ENCODE peak calls at places on chromosomes 2 and 18, in six cellular contexts. I, N, T, B, A and P are unnamed samples. For H3K4me1, the result is how much of the 10 kb centered on the place peaks cover.

GRCh38 chr18:48106976-48107781 is 176.7 kb upstream of the SMAD2 start:
- DNase-seq in T (peak), N (peak), A (no peak), B (no peak), I (no peak), P (no peak)

GRCh38 chr2:240893363-240893828 is 2.6 kb downstream of the MAB21L4 start:
- DNase-seq in I (no peak), N (peak), T (peak), B (no peak), A (peak), P (peak)

GRCh38 chr2:229422005-229422404 is 150.9 kb upstream of the PID1 start:
- DNase-seq in I (no peak), A (no peak), B (no peak), N (no peak), T (no peak), P (no peak)

GRCh38 chr2:30164131-30164925 is 17.5 kb downstream of the YPEL5 start:
- DNase-seq in B (no peak), A (no peak), N (peak), T (peak), I (no peak), P (no peak)

GRCh38 chr2:1884933-1885580 is 140.7 kb upstream of the PXDN start:
- DNase-seq in N (no peak), A (no peak), I (no peak), T (no peak), B (no peak), P (peak)

GRCh38 chr18:9627642-9628041 is 13.3 kb upstream of the PPP4R1 start:
- DNase-seq in I (no peak), A (no peak), T (no peak), B (no peak), N (peak), P (no peak)

GRCh38 chr18:78786776-78787175 is 192.8 kb upstream of the SALL3 start:
- DNase-seq in I (no peak), N (no peak), T (no peak), B (no peak), A (no peak), P (no peak)

GRCh38 chr2:6757215-6757614 is 108.5 kb downstream of the CMPK2 start:
- DNase-seq in N (no peak), T (no peak), I (no peak), B (no peak), A (no peak), P (no peak)

GRCh38 chr2:200788129-200788718 is 23.5 kb upstream of the BZW1 start:
- DNase-seq in T (no peak), B (no peak), A (no peak), I (no peak), N (peak), P (no peak)

GRCh38 chr18:32470136-32470712 is 458 bp downstream of the GAREM1 start:
- DNase-seq in A (peak), I (peak), N (peak), T (peak), B (peak), P (no peak)

GRCh38 chr2:86675104-86675503 is 45.0 kb upstream of the RMND5A start:
- DNase-seq in B (no peak), N (no peak), A (no peak), T (no peak), I (no peak), P (no peak)

GRCh38 chr2:237194081-237194480 is 108.4 kb downstream of the COPS8 start:
- DNase-seq in T (no peak), I (no peak), B (no peak), A (no peak), N (no peak), P (no peak)

GRCh38 chr2:151638188-151638933 is 95.9 kb downstream of the NEB start:
- DNase-seq in A (no peak), T (no peak), I (no peak), N (peak), B (no peak), P (no peak)

GRCh38 chr18:31684279-31685096 is at the start of gene B4GALT6:
- DNase-seq in N (peak), I (no peak), B (peak), T (peak), A (peak), P (no peak)

GRCh38 chr2:42918671-42919335 is 126.4 kb upstream of the HAAO start:
- DNase-seq in A (no peak), I (no peak), B (no peak), T (no peak), N (peak), P (no peak)

GRCh38 chr2:84243788-84244627 is 215.1 kb downstream of the SUCLG1 start:
- DNase-seq in B (no peak), I (no peak), T (no peak), A (no peak), N (no peak), P (no peak)

GRCh38 chr2:164675698-164676097 is 54.4 kb upstream of the GRB14 start:
- DNase-seq in I (no peak), T (no peak), B (no peak), A (no peak), N (no peak), P (no peak)

DNA sequence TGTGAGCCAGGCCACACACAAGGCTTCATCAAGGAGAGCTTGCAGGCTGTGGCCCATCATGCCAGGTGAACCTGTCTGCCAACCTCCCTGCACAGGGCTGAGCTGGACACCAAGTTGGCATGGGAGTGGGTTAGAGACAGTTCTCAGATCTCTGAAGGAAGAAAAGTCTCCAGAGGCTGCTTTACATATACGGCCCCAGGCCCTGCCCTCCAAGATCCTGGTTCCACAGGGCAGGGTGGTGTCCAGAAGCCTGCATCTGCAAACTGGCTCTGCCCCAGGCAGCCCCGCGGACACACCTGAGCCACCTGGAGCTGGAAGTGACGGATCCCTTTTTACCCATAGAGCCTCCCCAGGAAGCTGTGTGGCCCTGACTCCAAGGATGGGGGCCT is 24.2 kb upstream of the HES6 start:
- DNase-seq in N (no peak), A (no peak), I (no peak), B (no peak), T (no peak), P (no peak)
- H3K4me1 ChIP-seq in N (under half), A (under half), I (under half), B (under half), T (under half), P (under half)

GRCh38 chr2:145543856-145544255 is 1023.9 kb upstream of the ZEB2 start:
- DNase-seq in A (no peak), B (no peak), N (no peak), I (no peak), T (no peak), P (no peak)
- H3K4me3 ChIP-seq in A (no peak), B (no peak), N (no peak), I (no peak), T (no peak), P (no peak)

DNA sequence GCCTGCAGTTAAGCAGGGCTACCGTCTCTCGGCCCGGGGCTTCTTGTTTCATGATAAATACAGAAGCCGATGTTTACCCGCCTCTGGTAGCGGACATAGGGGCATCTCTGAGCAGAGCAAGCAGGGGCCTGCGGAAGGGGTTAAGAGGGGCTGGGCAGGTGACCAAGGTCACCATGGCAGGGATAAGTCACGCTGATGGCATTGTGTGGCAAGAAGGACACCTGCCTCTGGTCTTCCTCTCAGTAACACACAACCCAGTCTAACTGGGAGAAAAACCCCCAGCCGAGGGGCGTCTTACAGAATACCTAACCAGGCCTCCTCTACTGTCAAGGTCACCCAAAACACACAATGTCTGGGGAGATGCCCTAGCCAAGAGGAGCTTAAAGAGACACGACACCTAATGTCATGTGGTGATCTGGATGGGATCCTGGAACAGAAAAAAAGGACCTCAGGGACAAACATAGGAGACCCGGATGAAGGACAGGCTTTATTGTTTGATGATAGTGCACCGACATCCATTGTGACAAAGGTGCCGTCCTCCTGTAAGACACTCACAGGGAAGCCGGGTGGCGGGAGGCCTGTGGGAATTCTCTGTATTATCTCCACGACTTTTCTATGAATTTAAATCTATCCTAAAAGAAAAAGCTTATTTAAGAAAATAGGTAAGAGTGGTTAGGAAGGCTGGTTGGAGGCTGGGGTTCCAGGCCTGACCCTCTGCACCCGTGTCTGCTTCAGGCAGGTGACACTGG is 24.8 kb downstream of the SH3BP4 start:
- DNase-seq in T (no peak), N (no peak), I (no peak), B (no peak), A (no peak), P (no peak)
- H3K4me1 ChIP-seq in T (under half), N (half or more), I (under half), B (under half), A (under half), P (half or more)

GRCh38 chr18:55780591-55781071 is 192.6 kb upstream of the TCF4 start:
- DNase-seq in B (no peak), N (peak), I (no peak), T (no peak), A (no peak), P (no peak)
- H3K4me3 ChIP-seq in B (peak), N (peak), I (peak), T (peak), A (peak), P (no peak)

DNA sequence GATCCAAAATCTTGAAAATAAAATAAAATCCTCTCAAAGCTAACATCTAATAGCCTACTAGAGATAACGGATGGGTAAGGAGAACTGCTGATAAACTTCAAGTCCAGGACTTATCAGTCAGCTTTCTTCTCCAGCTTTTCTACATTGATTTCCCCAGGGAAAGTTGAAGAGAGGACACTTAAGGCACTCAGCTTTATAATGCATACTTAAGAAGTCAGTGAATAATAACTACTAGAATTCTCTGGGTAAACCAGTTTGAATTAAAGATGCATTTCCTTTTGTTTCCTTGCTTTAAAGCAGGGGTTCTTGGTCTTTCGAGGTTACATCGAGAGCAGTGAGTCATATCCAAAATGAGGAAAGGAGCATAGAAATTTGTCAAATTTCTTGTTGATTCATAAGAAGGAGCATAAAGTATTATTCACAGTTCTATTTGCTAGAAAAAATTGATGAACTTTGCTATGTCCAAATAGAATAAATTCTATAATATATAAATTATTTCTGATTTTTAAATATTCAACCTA is 43.1 kb upstream of the ITPRID2 start:
- DNase-seq in N (peak), T (no peak), A (no peak), B (no peak), I (no peak), P (no peak)
- H3K4me1 ChIP-seq in N (under half), T (under half), A (under half), B (under half), I (under half), P (under half)

GRCh38 chr2:216081487-216082387 is at the start of the genes PECR and TMEM169:
- DNase-seq in N (peak), B (peak), A (peak), T (peak), I (peak), P (peak)

GRCh38 chr2:216082805-216083204 is 1.1 kb downstream of the TMEM169 start:
- DNase-seq in B (no peak), N (no peak), A (peak), I (no peak), T (peak), P (no peak)

GRCh38 chr2:216081012-216081411 is 597 bp downstream of the PECR start:
- DNase-seq in N (no peak), B (no peak), T (no peak), I (no peak), A (no peak), P (no peak)

GRCh38 chr2:216082388-216082733 is 642 bp downstream of the TMEM169 start:
- DNase-seq in N (no peak), A (no peak), T (no peak), I (no peak), B (no peak), P (no peak)

GRCh38 chr2:216083464-216084279 is 2.0 kb downstream of the TMEM169 start:
- DNase-seq in A (peak), T (peak), I (no peak), N (peak), B (peak), P (peak)
- H3K4me3 ChIP-seq in A (peak), T (no peak), I (no peak), N (no peak), B (peak), P (no peak)

GRCh38 chr2:239266436-239266770 is 134.4 kb downstream of the HDAC4 start:
- DNase-seq in I (no peak), A (no peak), N (no peak), T (no peak), B (no peak), P (no peak)

GRCh38 chr2:239266779-239267410 is 133.9 kb downstream of the HDAC4 start:
- DNase-seq in N (no peak), B (no peak), I (no peak), A (no peak), T (no peak), P (no peak)

GRCh38 chr2:239264838-239265651 is 135.8 kb downstream of the HDAC4 start:
- DNase-seq in N (peak), A (no peak), I (no peak), T (no peak), B (no peak), P (peak)

GRCh38 chr2:239267411-239267941 is 133.3 kb downstream of the HDAC4 start:
- DNase-seq in B (no peak), I (no peak), T (no peak), A (peak), N (peak), P (peak)

GRCh38 chr2:239265681-239266435 is 135.0 kb downstream of the HDAC4 start:
- DNase-seq in A (no peak), N (no peak), I (no peak), T (no peak), B (no peak), P (peak)
- H3K4me1 ChIP-seq in A (under half), N (under half), I (under half), T (under half), B (under half), P (under half)

DNA sequence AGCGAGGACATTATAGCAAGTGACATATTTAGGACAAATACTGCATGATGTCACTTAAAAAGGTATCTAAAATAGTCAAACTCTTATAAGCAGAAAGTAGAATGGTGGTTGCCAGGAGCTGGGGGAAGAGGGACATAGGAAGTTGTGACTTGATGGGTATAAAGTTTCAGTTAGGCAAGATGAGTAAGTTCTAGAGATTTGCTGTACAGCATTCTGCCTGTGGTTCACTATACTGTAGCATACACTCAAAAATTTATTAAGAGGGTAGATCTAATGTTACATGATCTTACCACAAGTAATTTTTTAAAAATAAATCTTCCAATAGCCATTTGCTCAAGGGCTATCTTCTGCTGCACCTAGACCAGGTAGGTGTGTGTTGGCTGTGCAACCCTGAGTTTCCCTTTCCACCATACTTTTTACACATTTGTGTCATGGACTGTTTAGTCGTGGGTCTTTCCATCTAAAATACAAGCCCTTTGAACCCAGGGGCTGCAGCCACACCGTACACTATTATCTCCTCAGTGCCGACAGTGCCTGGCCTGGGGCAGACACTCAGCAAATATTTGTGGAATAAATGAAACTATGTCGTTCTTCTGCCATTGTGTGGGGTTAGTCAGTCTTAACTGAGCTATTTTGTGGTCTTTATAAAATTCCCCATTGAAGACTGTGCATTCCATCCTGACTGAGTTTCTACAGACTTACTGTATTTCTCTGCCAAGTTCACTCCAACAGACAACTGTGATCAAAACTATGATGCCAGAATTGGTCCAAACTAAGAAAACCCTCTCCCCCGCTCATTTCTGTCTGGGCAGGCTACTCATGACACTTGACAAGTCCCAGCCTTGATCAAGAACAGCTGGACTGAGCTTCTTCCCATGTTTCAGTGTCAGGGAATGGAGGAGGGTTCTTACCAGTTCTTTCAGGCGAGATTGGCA is 77.8 kb upstream of the NPAS2 start:
- DNase-seq in A (no peak), N (peak), B (no peak), T (no peak), I (peak), P (peak)
- H3K4me3 ChIP-seq in A (no peak), N (peak), B (no peak), T (no peak), I (no peak), P (peak)

GRCh38 chr2:173953047-173953424 is 12.1 kb downstream of the SP3 start:
- DNase-seq in T (no peak), A (no peak), B (no peak), N (no peak), I (no peak), P (no peak)
- H3K4me1 ChIP-seq in T (under half), A (under half), B (under half), N (under half), I (under half), P (under half)

GRCh38 chr2:68829764-68830163 is 41.4 kb downstream of the BMP10 start:
- DNase-seq in B (no peak), N (no peak), T (no peak), I (no peak), A (no peak), P (no peak)
- H3K4me3 ChIP-seq in B (no peak), N (peak), T (no peak), I (no peak), A (no peak), P (no peak)